ENCODE peak calls at places on chromosomes 4 and X, in six cellular contexts. Z, B, D, X, U and Y are unnamed samples.

GRCh38 chrX:39012561-39013209 is 211.4 kb downstream of the MID1IP1 start:
- DNase-seq in X (no peak), U (no peak), D (no peak), Z (no peak), B (no peak), Y (no peak)

GRCh38 chr4:81565137-81565870 is 93.6 kb upstream of the RASGEF1B start:
- DNase-seq in B (peak; percentile 40), D (no peak), X (peak; percentile 38), Z (no peak), U (no peak), Y (no peak)

GRCh38 chr4:709348-709747 is 3.7 kb downstream of the PCGF3 start:
- DNase-seq in U (no peak), Z (no peak), D (no peak), X (no peak), B (no peak), Y (no peak)

GRCh38 chr4:147370473-147370872 is 110.4 kb upstream of the EDNRA start:
- DNase-seq in U (no peak), Z (no peak), B (no peak), D (no peak), X (no peak), Y (no peak)

GRCh38 chr4:188781655-188782054 is 642.4 kb downstream of the TRIML1 start:
- DNase-seq in D (no peak), X (no peak), Z (no peak), B (no peak), U (no peak), Y (peak; percentile 47)

GRCh38 chr4:113825272-113825671 is 63.7 kb upstream of the CAMK2D start:
- DNase-seq in D (no peak), U (no peak), X (no peak), Z (peak; percentile 65), B (no peak), Y (no peak)

GRCh38 chr4:180828455-180829018 is 1414.7 kb upstream of the TENM3 start:
- DNase-seq in B (no peak), D (no peak), X (no peak), Z (peak; percentile 5), U (peak; percentile 70), Y (peak; percentile 10)

GRCh38 chr4:98584265-98584664 is 74.1 kb downstream of the TSPAN5 start:
- DNase-seq in B (no peak), Z (no peak), U (no peak), D (no peak), X (no peak), Y (no peak)

GRCh38 chrX:143363419-143363818 is 153.9 kb downstream of the SPANXN3 start:
- DNase-seq in Z (no peak), U (no peak), X (no peak), D (no peak), B (no peak), Y (no peak)

GRCh38 chr4:30789219-30789671 is 69.1 kb downstream of the PCDH7 start:
- DNase-seq in B (no peak), Z (no peak), D (no peak), U (no peak), X (no peak), Y (no peak)

GRCh38 chr4:80295331-80295730 is 28.9 kb downstream of the FGF5 start:
- DNase-seq in D (no peak), X (no peak), U (peak; percentile 31), Z (no peak), B (no peak), Y (no peak)

GRCh38 chrX:149161438-149162088 is 343.5 kb downstream of the IDS start:
- DNase-seq in Z (no peak), D (no peak), B (no peak), X (no peak), U (no peak), Y (no peak)

GRCh38 chr4:89300060-89300459 is 7.5 kb downstream of the GPRIN3 start:
- DNase-seq in D (no peak), U (no peak), X (no peak), Z (no peak), B (no peak), Y (no peak)

GRCh38 chr4:133156096-133156495 is 7.0 kb downstream of the PCDH10 start:
- DNase-seq in U (no peak), X (no peak), B (peak; percentile 39), Z (no peak), D (no peak), Y (no peak)

GRCh38 chr4:149120331-149121014 is 678.3 kb upstream of the NR3C2 start:
- DNase-seq in D (no peak), U (no peak), X (no peak), Z (no peak), B (no peak), Y (no peak)

GRCh38 chrX:78213331-78213730 is 73.9 kb upstream of the TAF9B start:
- DNase-seq in D (no peak), U (no peak), X (no peak), B (no peak), Z (no peak), Y (no peak)

GRCh38 chr4:74098628-74098995 is 383 bp downstream of the CXCL2 start:
- DNase-seq in D (no peak), Z (no peak), X (no peak), U (no peak), B (no peak), Y (peak; percentile 13)

GRCh38 chr4:23686169-23686903 is 203.5 kb downstream of the PPARGC1A start:
- DNase-seq in U (no peak), B (no peak), X (no peak), D (no peak), Z (no peak), Y (no peak)

GRCh38 chrX:9857575-9857974 is 71.3 kb downstream of the SHROOM2 start:
- DNase-seq in U (no peak), Z (no peak), D (no peak), X (no peak), B (no peak), Y (no peak)

GRCh38 chrX:107678957-107679740 is 50.8 kb downstream of the PRPS1 start:
- DNase-seq in Z (peak; percentile 28), X (peak; percentile 88), U (no peak), B (no peak), D (no peak), Y (no peak)

GRCh38 chr4:152100378-152101201 is 339.8 kb upstream of the GATB start:
- DNase-seq in Z (no peak), X (peak; percentile 80), U (no peak), D (no peak), B (peak; percentile 20), Y (no peak)

GRCh38 chrX:68708503-68709290 is 61.2 kb downstream of the STARD8 start:
- DNase-seq in B (no peak), Z (no peak), U (no peak), D (no peak), X (no peak), Y (peak; percentile 59)

GRCh38 chr4:148359769-148360168 is 82.4 kb downstream of the NR3C2 start:
- DNase-seq in Z (no peak), U (no peak), D (no peak), B (no peak), X (no peak), Y (peak; percentile 5)

GRCh38 chr4:174714393-174715211 is 114.4 kb downstream of the GLRA3 start:
- DNase-seq in U (peak; percentile 20), B (no peak), D (peak; percentile 56), Z (peak; percentile 5), X (no peak), Y (peak; percentile 63)

GRCh38 chrX:144896323-144896722 is 351.0 kb upstream of the SPANXN1 start:
- DNase-seq in U (peak; percentile 28), X (no peak), Z (no peak), B (no peak), D (peak; percentile 2), Y (peak; percentile 10)

GRCh38 chr4:5112333-5112732 is 61.1 kb downstream of the STK32B start:
- DNase-seq in B (no peak), D (no peak), U (no peak), Z (no peak), X (no peak), Y (no peak)

GRCh38 chr4:2869659-2870058 is 26.0 kb downstream of the ADD1 start:
- DNase-seq in X (no peak), U (no peak), Z (no peak), D (no peak), B (no peak), Y (no peak)

GRCh38 chrX:97132654-97133415 is 249.1 kb downstream of the RPA4 start:
- DNase-seq in U (no peak), D (peak; percentile 9), Z (no peak), X (no peak), B (no peak), Y (no peak)

GRCh38 chr4:48079972-48080391 is 54.1 kb downstream of the TXK start:
- DNase-seq in X (no peak), D (no peak), B (no peak), Z (no peak), U (no peak), Y (no peak)